ENCODE peak calls at places on chromosome 5, in four cellular contexts. Y, X, E and J are unnamed samples.

GRCh38 chr5:132762246-132763000 is 14.6 kb downstream of the SEPTIN8 start:
- DNase-seq in Y (no peak), X (no peak), E (no peak), J (no peak)

GRCh38 chr5:168073991-168074800 is 217.2 kb upstream of the WWC1 start:
- DNase-seq in Y (no peak), X (no peak), E (peak; percentile 68), J (no peak)

GRCh38 chr5:151483647-151484046 is 36.2 kb downstream of the SLC36A1 start:
- DNase-seq in Y (no peak), X (no peak), E (no peak), J (no peak)

GRCh38 chr5:157801-158200 is 33.5 kb upstream of the LRRC14B start:
- DNase-seq in Y (no peak), X (no peak), E (no peak), J (no peak)

GRCh38 chr5:138956801-138957200 is 81.7 kb upstream of the LRRTM2 start:
- DNase-seq in Y (no peak), X (no peak), E (no peak), J (no peak)

GRCh38 chr5:180139731-180140626 is 68.4 kb upstream of the RNF130 start:
- DNase-seq in Y (no peak), X (no peak), E (no peak), J (no peak)

GRCh38 chr5:39716532-39716971 is 291.8 kb upstream of the DAB2 start:
- DNase-seq in Y (peak; percentile 50), X (no peak), E (peak; percentile 76), J (peak; percentile 22)

GRCh38 chr5:54844905-54845566 is 140.4 kb downstream of the ESM1 start:
- DNase-seq in Y (no peak), X (no peak), E (peak; percentile 79), J (peak; percentile 16)

GRCh38 chr5:132419517-132420468 is 50.3 kb downstream of the SLC22A5 start:
- DNase-seq in Y (peak; percentile 60), X (peak; percentile 65), E (peak; percentile 86), J (peak; percentile 73)

GRCh38 chr5:108084105-108084504 is 297.8 kb downstream of the FBXL17 start:
- DNase-seq in Y (no peak), X (no peak), E (no peak), J (no peak)

GRCh38 chr5:53679261-53679660 is 118.8 kb downstream of the NDUFS4 start:
- DNase-seq in Y (no peak), X (no peak), E (peak; percentile 42), J (no peak)

GRCh38 chr5:108472237-108472636 is 90.3 kb upstream of the FBXL17 start:
- DNase-seq in Y (no peak), X (no peak), E (no peak), J (no peak)

GRCh38 chr5:40486437-40487270 is 193.1 kb upstream of the PTGER4 start:
- DNase-seq in Y (peak; percentile 7), X (no peak), E (no peak), J (peak; percentile 5)

GRCh38 chr5:78308689-78309088 is 14.2 kb upstream of the AP3B1 start:
- DNase-seq in Y (no peak), X (no peak), E (no peak), J (no peak)

GRCh38 chr5:175162036-175162435 is 281.9 kb downstream of the DRD1 start:
- DNase-seq in Y (no peak), X (no peak), E (no peak), J (no peak)

GRCh38 chr5:16508730-16509531 is 43.3 kb upstream of the ZNF622 start:
- DNase-seq in Y (no peak), X (peak; percentile 78), E (no peak), J (no peak)

GRCh38 chr5:156934450-156935211 is 28.4 kb downstream of the TIMD4 start:
- DNase-seq in Y (peak; percentile 36), X (no peak), E (peak; percentile 2), J (peak; percentile 35)

GRCh38 chr5:142925795-142926194 is 155.6 kb downstream of the ARHGAP26 start:
- DNase-seq in Y (no peak), X (no peak), E (peak; percentile 62), J (no peak)

GRCh38 chr5:78103226-78103722 is 191.2 kb downstream of the AP3B1 start:
- DNase-seq in Y (no peak), X (no peak), E (no peak), J (no peak)

GRCh38 chr5:1666812-1667588 is 132.6 kb downstream of the MRPL36 start:
- DNase-seq in Y (peak; percentile 86), X (no peak), E (peak; percentile 46), J (peak; percentile 68)

GRCh38 chr5:159263569-159263905 is 447 bp downstream of the UBLCP1 start:
- DNase-seq in Y (no peak), X (no peak), E (no peak), J (no peak)

GRCh38 chr5:180436275-180436674 is 57.9 kb upstream of the CNOT6 start:
- DNase-seq in Y (no peak), X (no peak), E (no peak), J (no peak)

GRCh38 chr5:1319436-1320343 is 24.8 kb upstream of the TERT start:
- DNase-seq in Y (no peak), X (no peak), E (no peak), J (no peak)

GRCh38 chr5:115497200-115497599 is 47.4 kb downstream of the FEM1C start:
- DNase-seq in Y (no peak), X (no peak), E (no peak), J (no peak)

GRCh38 chr5:115977988-115978387 is 15.7 kb downstream of the LVRN start:
- DNase-seq in Y (no peak), X (no peak), E (peak; percentile 79), J (no peak)

GRCh38 chr5:122156724-122157325 is 27.5 kb downstream of the ZNF474 start:
- DNase-seq in Y (peak; percentile 18), X (no peak), E (peak; percentile 68), J (no peak)

GRCh38 chr5:14779975-14780374 is 91.6 kb downstream of the ANKH start:
- DNase-seq in Y (no peak), X (no peak), E (no peak), J (no peak)

GRCh38 chr5:36703245-36703860 is 96.9 kb downstream of the SLC1A3 start:
- DNase-seq in Y (no peak), X (no peak), E (peak; percentile 88), J (no peak)

GRCh38 chr5:2867373-2867933 is 116.0 kb upstream of the IRX2 start:
- DNase-seq in Y (no peak), X (no peak), E (no peak), J (no peak)

GRCh38 chr5:79143684-79144379 is 32.2 kb downstream of the BHMT start:
- DNase-seq in Y (no peak), X (no peak), E (peak; percentile 6), J (no peak)

GRCh38 chr5:122165574-122166021 is 36.3 kb downstream of the ZNF474 start:
- DNase-seq in Y (no peak), X (no peak), E (peak; percentile 78), J (no peak)

GRCh38 chr5:98309785-98310566 is 463.5 kb upstream of the RGMB start:
- DNase-seq in Y (peak; percentile 5), X (no peak), E (peak; percentile 90), J (peak; percentile 12)

GRCh38 chr5:95720094-95720793 is 10.9 kb upstream of the RHOBTB3 start:
- DNase-seq in Y (no peak), X (no peak), E (no peak), J (no peak)

GRCh38 chr5:177141496-177141895 is 7.9 kb downstream of the NSD1 start:
- DNase-seq in Y (no peak), X (no peak), E (no peak), J (no peak)

DNA sequence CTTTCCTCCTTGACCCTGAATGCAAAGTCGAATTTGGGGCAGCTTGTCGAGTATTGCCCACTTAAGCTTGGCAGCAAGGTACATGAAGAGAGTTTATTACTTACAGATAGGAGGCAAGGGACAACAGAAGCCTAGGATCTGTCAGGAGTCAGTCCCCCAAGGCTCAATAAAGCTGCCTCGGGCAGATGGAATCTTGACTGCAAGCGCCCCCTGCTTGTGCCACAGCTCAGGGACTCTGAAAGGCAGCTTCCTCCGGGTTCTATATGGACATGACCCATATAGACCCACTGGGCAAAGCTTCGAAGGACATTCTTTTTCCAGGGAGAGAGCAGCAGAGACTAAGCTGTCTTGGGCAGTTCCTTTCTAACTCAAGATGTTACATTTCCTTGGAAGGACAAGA is 971.5 kb downstream of the EFNA5 start:
- DNase-seq in Y (no peak), X (no peak), E (no peak), J (no peak)
- TF ChIP-seq CTCF in Y (peak; percentile 33), X (no peak), E (no peak), J (no peak)

GRCh38 chr5:57435701-57436134 is 46.9 kb downstream of the ACTBL2 start:
- DNase-seq in Y (no peak), X (no peak), E (peak; percentile 99), J (no peak)

GRCh38 chr5:57434227-57434640 is 48.4 kb downstream of the ACTBL2 start:
- DNase-seq in Y (no peak), X (peak; percentile 18), E (peak; percentile 93), J (no peak)

GRCh38 chr5:57434683-57435082 is 47.9 kb downstream of the ACTBL2 start:
- DNase-seq in Y (no peak), X (no peak), E (no peak), J (no peak)

GRCh38 chr5:57431816-57432215 is 50.8 kb downstream of the ACTBL2 start:
- DNase-seq in Y (no peak), X (no peak), E (no peak), J (no peak)

GRCh38 chr5:57432876-57433275 is 49.7 kb downstream of the ACTBL2 start:
- DNase-seq in Y (no peak), X (no peak), E (peak; percentile 58), J (no peak)
- TF ChIP-seq CTCF in Y (no peak), X (peak; percentile 21), E (peak; percentile 33), J (no peak)

GRCh38 chr5:6736106-6736505 is 22.9 kb downstream of the TENT4A start:
- DNase-seq in Y (no peak), X (no peak), E (no peak), J (no peak)
- TF ChIP-seq CTCF in Y (no peak), X (no peak), E (no peak), J (no peak)

GRCh38 chr5:64502181-64502580 is 3.6 kb upstream of the RGS7BP start:
- DNase-seq in Y (no peak), X (no peak), E (no peak), J (no peak)

GRCh38 chr5:64505769-64506566 is at the start of gene RGS7BP:
- DNase-seq in Y (peak; percentile 16), X (peak; percentile 40), E (peak; percentile 62), J (no peak)

GRCh38 chr5:64509798-64510197 is 4.0 kb downstream of the RGS7BP start:
- DNase-seq in Y (no peak), X (no peak), E (no peak), J (no peak)

DNA sequence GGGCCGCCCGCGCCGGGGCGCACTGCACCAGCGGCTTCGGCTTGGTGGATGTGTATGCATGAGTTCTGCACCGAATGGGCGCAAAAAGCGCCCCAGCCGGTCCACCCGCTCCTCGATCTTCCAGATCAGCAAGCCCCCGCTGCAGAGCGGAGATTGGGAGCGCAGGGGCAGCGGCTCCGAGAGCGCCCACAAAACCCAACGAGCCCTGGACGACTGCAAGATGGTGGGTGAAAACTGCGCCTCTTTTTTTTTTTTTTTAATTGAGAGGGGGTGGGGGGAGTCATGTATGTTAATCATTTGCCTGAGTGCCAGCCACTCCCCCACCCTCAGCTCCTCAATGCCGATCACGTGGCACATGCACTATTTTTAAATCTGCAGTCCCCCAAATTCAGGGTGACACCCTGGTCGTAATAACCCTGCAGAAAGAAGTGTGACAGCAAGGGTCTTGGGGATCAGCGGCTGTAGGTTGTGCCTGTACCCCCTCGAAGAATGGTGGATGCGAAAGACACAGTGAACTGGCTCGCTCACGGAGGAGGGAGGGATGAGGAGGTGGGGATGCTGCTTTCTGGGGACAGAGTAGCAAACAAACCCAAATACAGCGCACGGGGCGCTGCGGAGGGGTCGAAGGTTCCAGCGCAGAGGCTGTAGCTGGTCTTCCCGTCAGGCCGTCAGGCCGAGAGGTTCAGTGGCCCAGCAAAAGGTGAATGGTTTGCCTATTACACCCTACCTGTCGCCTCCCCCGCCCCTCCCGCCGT is 929 bp downstream of the RGS7BP start:
- DNase-seq in Y (no peak), X (no peak), E (no peak), J (no peak)
- TF ChIP-seq CTCF in Y (peak; percentile 10), X (no peak), E (no peak), J (no peak)